ENCODE peak calls at places on chromosomes 5 and 9, in eight cellular contexts. Q, A, Y, C, O, I, W and V are unnamed samples. For H3K27me3, the result is how much of the 10 kb centered on the place peaks cover.

GRCh38 chr9:98172604-98173003 is 19.8 kb downstream of the CORO2A start:
- DNase-seq in A (no peak), O (no peak), Y (no peak), Q (no peak), C (no peak), W (peak), I (peak), V (peak)

GRCh38 chr5:72552041-72552557 is 44.9 kb upstream of the ZNF366 start:
- DNase-seq in I (no peak), C (no peak), O (no peak), Y (peak), A (no peak), W (no peak), Q (no peak), V (no peak)

GRCh38 chr9:82320566-82320965 is 332.0 kb downstream of the SPATA31D1 start:
- DNase-seq in W (no peak), A (no peak), Y (no peak), Q (no peak), C (no peak), I (no peak), O (no peak), V (no peak)

GRCh38 chr9:111752455-111752854 is 42.3 kb downstream of the SHOC1 start:
- DNase-seq in Y (peak), I (no peak), C (no peak), Q (no peak), A (no peak), W (no peak), O (no peak), V (no peak)

GRCh38 chr5:161150589-161150988 is 298.6 kb upstream of the ATP10B start:
- DNase-seq in Y (no peak), O (no peak), A (no peak), I (no peak), Q (no peak), W (no peak), C (no peak), V (no peak)

GRCh38 chr5:59209758-59210359 is 627.0 kb downstream of the RAB3C start:
- DNase-seq in I (no peak), C (no peak), W (no peak), O (no peak), A (no peak), Y (peak), Q (no peak), V (no peak)

GRCh38 chr5:141958113-141958512 is at the start of gene PCDH12:
- DNase-seq in Q (no peak), A (no peak), C (no peak), Y (no peak), W (no peak), O (peak), I (no peak), V (no peak)

GRCh38 chr5:103013933-103014552 is 105.9 kb downstream of the GIN1 start:
- DNase-seq in W (no peak), C (no peak), I (no peak), Y (no peak), Q (no peak), O (no peak), A (no peak), V (no peak)

GRCh38 chr5:149062371-149063016 is 368 bp downstream of the SH3TC2 start:
- DNase-seq in I (no peak), W (peak), Y (peak), A (no peak), C (peak), Q (peak), O (no peak), V (peak)

GRCh38 chr5:150999704-151000452 is 20.5 kb upstream of the GPX3 start:
- DNase-seq in A (peak), C (peak), I (no peak), W (no peak), Q (peak), O (peak), Y (peak), V (no peak)

GRCh38 chr5:17665836-17666235 is 31.6 kb downstream of the TAF11L14 start:
- DNase-seq in Q (no peak), O (no peak), I (no peak), W (no peak), C (no peak), Y (no peak), A (no peak), V (no peak)

GRCh38 chr5:115838885-115839518 is 2.4 kb downstream of the ATG12 start:
- DNase-seq in W (peak), A (no peak), O (no peak), I (peak), Y (peak), C (peak), Q (peak), V (no peak)

GRCh38 chr5:61004448-61004847 is 59.4 kb downstream of the NDUFAF2 start:
- DNase-seq in W (no peak), C (no peak), Y (no peak), I (no peak), O (no peak), A (no peak), Q (no peak), V (no peak)

GRCh38 chr9:124574534-124574933 is 67.3 kb upstream of the NR5A1 start:
- DNase-seq in C (no peak), Q (no peak), A (no peak), I (no peak), O (no peak), W (no peak), Y (peak), V (no peak)

GRCh38 chr5:146919304-146919703 is 40.7 kb upstream of the PPP2R2B start:
- DNase-seq in A (no peak), Y (no peak), I (peak), C (no peak), W (no peak), Q (no peak), O (no peak), V (no peak)

GRCh38 chr9:132209263-132209662 is 47.4 kb downstream of the NTNG2 start:
- DNase-seq in W (no peak), Q (no peak), C (no peak), Y (no peak), A (no peak), O (no peak), I (no peak), V (no peak)

GRCh38 chr9:136171009-136171800 is 33.7 kb downstream of the LHX3 start:
- DNase-seq in Q (no peak), I (peak), Y (no peak), C (peak), O (no peak), W (peak), A (peak), V (peak)

GRCh38 chr9:13586726-13587392 is 307.4 kb upstream of the MPDZ start:
- DNase-seq in Y (no peak), A (no peak), I (no peak), W (no peak), C (peak), O (no peak), Q (no peak), V (no peak)

GRCh38 chr5:169554251-169554650 is 29.3 kb upstream of the SPDL1 start:
- DNase-seq in O (no peak), Q (no peak), A (no peak), C (no peak), I (no peak), Y (no peak), W (no peak), V (no peak)

GRCh38 chr9:16871358-16872151 is 1.1 kb upstream of the BNC2 start:
- DNase-seq in Y (peak), O (peak), A (peak), I (peak), C (peak), W (peak), Q (peak), V (peak)

GRCh38 chr9:72210522-72210921 is 61.3 kb downstream of the GDA start:
- DNase-seq in Q (no peak), Y (peak), I (no peak), W (no peak), O (no peak), A (no peak), C (peak), V (no peak)

GRCh38 chr5:88940712-88941111 is 57.7 kb upstream of the MEF2C start:
- DNase-seq in I (no peak), W (no peak), O (no peak), A (no peak), Q (no peak), C (no peak), Y (no peak), V (no peak)

GRCh38 chr9:33320568-33321261 is 30.4 kb downstream of the NFX1 start:
- DNase-seq in Q (peak), A (peak), O (no peak), C (peak), W (peak), I (no peak), Y (peak), V (no peak)

GRCh38 chr5:150082889-150083288 is 3.5 kb downstream of the CSF1R start:
- DNase-seq in I (no peak), Q (no peak), C (no peak), A (no peak), O (no peak), W (no peak), Y (no peak), V (no peak)

GRCh38 chr9:77588319-77588937 is 59.7 kb downstream of the GNA14 start:
- DNase-seq in W (peak), Q (no peak), A (peak), C (peak), I (peak), O (no peak), Y (peak), V (no peak)

GRCh38 chr9:132791699-132792240 is 86.3 kb downstream of the AK8 start:
- DNase-seq in O (no peak), Q (no peak), C (no peak), Y (no peak), W (no peak), A (no peak), I (no peak), V (no peak)

GRCh38 chr5:10306114-10306513 is 1.6 kb downstream of the CMBL start:
- DNase-seq in Y (no peak), C (no peak), W (no peak), O (no peak), I (no peak), Q (no peak), A (no peak), V (no peak)

GRCh38 chr9:76537150-76537646 is 78.2 kb downstream of the GCNT1 start:
- DNase-seq in C (no peak), Y (no peak), I (peak), O (no peak), A (peak), W (no peak), Q (peak), V (no peak)

GRCh38 chr9:80789831-80790230 is 899.5 kb downstream of the TLE1 start:
- DNase-seq in O (no peak), Q (no peak), C (no peak), I (no peak), A (no peak), W (no peak), Y (no peak), V (no peak)

GRCh38 chr9:80561526-80561925 is 989.8 kb downstream of the TLE4 start:
- DNase-seq in Q (no peak), Y (peak), I (no peak), A (no peak), W (no peak), O (no peak), C (no peak), V (no peak)

GRCh38 chr9:13524245-13524644 is 244.8 kb upstream of the MPDZ start:
- DNase-seq in Q (no peak), Y (no peak), W (no peak), O (no peak), C (no peak), A (no peak), I (no peak), V (no peak)

GRCh38 chr5:179915406-179915935 is 7.8 kb upstream of the TBC1D9B start:
- DNase-seq in A (no peak), I (no peak), Y (no peak), C (no peak), Q (no peak), O (no peak), W (no peak), V (no peak)

GRCh38 chr9:124342946-124343485 is 72.2 kb downstream of the PSMB7 start:
- DNase-seq in Y (peak), O (peak), I (peak), W (peak), A (peak), C (peak), Q (peak), V (no peak)

GRCh38 chr9:76373173-76373771 is 21.0 kb downstream of the RFK start:
- DNase-seq in W (peak), I (no peak), O (peak), Y (peak), A (peak), Q (peak), C (peak), V (peak)

GRCh38 chr9:33065157-33066076 is 11.1 kb downstream of the SMU1 start:
- DNase-seq in I (no peak), O (no peak), C (no peak), W (no peak), Y (no peak), A (no peak), Q (no peak), V (no peak)

GRCh38 chr5:92676120-92676838 is 904.7 kb downstream of the NR2F1-AS1 start:
- DNase-seq in A (no peak), Q (no peak), O (no peak), I (peak), C (no peak), W (no peak), Y (no peak), V (no peak)

GRCh38 chr5:150429410-150429873 is 16.7 kb upstream of the CD74 start:
- DNase-seq in W (no peak), Q (no peak), Y (no peak), O (no peak), A (no peak), C (no peak), I (no peak), V (no peak)

DNA sequence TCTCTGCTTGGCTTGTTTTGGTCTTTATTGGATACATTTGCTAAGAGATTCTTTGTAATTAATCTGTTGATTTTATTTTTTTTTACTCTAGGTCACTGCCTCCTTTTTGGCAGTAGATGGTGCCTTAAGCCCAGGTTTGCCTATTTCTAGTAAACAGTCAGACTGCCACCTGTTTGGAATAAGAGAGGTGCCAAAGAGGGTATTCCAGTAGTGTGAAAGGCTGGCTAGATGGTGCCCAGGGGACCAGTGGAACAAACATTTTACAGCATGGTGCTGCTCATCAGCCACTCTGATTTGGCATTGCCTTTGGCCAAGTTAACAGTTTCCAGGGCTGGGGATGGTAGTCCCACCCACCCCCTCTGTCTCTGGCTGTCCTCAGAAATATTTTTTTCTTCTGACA is 36.7 kb upstream of the FBXL7 start:
- DNase-seq in C (no peak), O (no peak), Q (no peak), W (no peak), A (no peak), Y (no peak), I (peak), V (no peak)
- TF ChIP-seq CTCF in C (peak), O (peak), Q (peak), W (no peak), A (no peak), Y (no peak), I (peak), V (no peak)

DNA sequence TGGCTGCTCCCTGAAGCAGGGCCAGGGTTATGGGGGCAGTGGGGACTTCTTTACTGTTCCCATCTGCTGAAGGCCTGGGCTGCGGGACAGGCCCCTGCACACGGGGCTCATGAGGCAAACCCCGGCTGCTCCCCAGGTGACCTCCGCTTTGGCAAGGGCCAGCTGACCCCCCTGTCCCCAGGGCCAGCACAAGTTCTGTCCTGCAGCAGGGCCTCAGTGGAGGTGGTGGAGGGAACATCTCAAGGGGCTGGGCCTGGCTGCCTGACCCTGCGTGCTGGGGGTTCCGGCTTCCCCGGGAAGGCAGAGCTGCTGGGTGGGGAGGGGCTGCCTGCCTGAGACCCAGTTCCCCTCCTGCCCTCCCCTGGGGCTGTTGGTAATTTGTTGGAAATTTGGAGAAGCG is 67.4 kb upstream of the RNU6ATAC start:
- DNase-seq in Q (no peak), C (no peak), W (no peak), I (no peak), Y (no peak), O (no peak), A (no peak), V (no peak)
- H3K27me3 ChIP-seq in Q (half or more), C (under half), W (half or more), I (under half), Y (under half), O (under half), A (under half), V (under half)

DNA sequence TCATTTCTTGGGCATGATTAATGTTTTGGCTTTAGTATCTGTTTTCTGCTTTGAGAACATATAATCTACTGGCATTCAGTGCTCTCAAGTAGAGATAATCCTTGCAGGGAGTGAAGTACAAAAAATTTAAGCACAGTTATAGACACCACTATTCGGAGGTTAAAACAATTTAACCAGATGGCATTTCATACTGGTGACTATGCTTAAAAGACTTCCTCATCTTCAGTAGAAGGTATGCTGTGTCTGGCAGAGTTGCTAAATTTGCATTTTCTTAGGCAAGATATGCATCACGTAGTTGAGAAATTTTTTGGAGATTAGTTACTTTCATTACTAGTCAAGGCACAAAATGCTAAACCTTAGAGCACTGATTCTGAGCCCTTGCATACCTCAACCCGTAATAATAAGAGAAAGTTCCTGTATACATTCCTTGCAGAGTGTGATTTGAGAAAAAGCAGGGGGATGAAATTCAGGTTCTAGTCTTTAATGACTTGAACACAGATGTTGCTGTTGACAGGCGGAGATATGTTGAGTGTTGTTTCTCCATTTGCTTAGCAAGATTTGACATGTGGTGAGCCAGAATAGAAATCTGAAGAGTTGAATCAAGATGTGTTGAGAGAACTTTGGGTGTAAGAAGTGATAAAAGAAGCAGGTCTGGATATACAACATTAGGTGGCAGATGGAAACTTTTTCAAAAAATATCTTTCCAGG is 70.8 kb upstream of the STARD4 start:
- DNase-seq in Y (peak), A (no peak), W (no peak), I (no peak), Q (no peak), O (no peak), C (peak), V (no peak)
- H3K4me3 ChIP-seq in Y (no peak), A (no peak), W (no peak), I (no peak), Q (no peak), O (no peak), C (no peak), V (no peak)

DNA sequence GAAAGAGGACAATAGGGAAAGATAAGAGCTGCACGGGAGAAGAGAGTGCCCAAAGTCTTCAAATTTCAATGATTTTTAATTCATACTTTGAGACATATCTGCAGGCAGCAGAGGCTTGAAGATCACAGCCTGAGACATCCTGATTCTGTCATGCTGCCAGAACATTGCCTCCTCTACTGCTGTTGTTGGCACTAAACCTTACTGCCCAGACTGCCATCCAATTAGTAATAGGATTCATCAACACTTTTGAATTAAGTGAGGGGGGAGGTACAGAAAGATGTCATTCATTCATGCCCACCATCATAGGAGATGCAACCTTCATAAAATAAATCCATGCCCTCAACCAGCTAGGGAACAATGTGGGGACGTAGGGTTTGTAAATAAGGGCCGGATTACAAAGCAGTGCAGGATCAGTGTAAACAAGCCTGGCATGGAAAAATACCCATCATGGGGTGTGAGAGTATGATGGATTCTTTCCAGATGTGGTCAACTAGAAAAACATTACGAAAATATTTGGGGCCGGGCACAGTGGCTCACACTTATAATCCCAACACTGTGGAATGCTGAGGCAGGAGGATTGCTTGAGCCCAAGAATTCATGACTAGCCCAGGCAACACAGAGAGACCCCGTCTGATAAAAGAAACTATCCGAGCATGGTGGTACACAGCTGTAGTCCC is 122.1 kb upstream of the DAPK1 start:
- DNase-seq in A (no peak), I (no peak), Q (no peak), O (no peak), W (peak), Y (peak), C (no peak), V (no peak)
- TF ChIP-seq CTCF in A (no peak), I (no peak), Q (no peak), O (no peak), W (no peak), Y (no peak), C (no peak), V (no peak)